ENCODE peak calls at places on chromosomes 12 and 14, in seven cellular contexts. One of them, this sample, is unnamed.

GRCh38 chr12:93323625-93324165 is 54.0 kb upstream of the NUDT4 start:
- DNase-seq in Kasumi-1: no peak
- DNase-seq in nephron progenitor cell: no peak
- DNase-seq in stimulated activated CD8-positive, alpha-beta memory T cell treated with anti-CD3 and anti-CD28 coated beads, Interleukin-12 subunit alpha, Interleukin-12 subunit beta, amount 100 ng/mL, for 1 hour: no peak
- DNase-seq in DMS53: no peak
- DNase-seq in skeletal muscle cell: peak; percentile 24
- DNase-seq in hippocampal formation: no peak
- DNase-seq in this sample: no peak

GRCh38 chr14:59213368-59214315 is 25.2 kb downstream of the DAAM1 start:
- DNase-seq in Kasumi-1: no peak
- DNase-seq in nephron progenitor cell: no peak
- DNase-seq in stimulated activated CD8-positive, alpha-beta memory T cell treated with anti-CD3 and anti-CD28 coated beads, Interleukin-12 subunit alpha, Interleukin-12 subunit beta, amount 100 ng/mL, for 1 hour: no peak
- DNase-seq in DMS53: peak; percentile 48
- DNase-seq in skeletal muscle cell: peak; percentile 33
- DNase-seq in hippocampal formation: no peak
- DNase-seq in this sample: no peak

GRCh38 chr14:58107947-58108552 is 44.0 kb downstream of the ARMH4 start:
- DNase-seq in Kasumi-1: peak; percentile 84
- DNase-seq in nephron progenitor cell: peak; percentile 15
- DNase-seq in stimulated activated CD8-positive, alpha-beta memory T cell treated with anti-CD3 and anti-CD28 coated beads, Interleukin-12 subunit alpha, Interleukin-12 subunit beta, amount 100 ng/mL, for 1 hour: no peak
- DNase-seq in DMS53: peak; percentile 81
- DNase-seq in skeletal muscle cell: no peak
- DNase-seq in hippocampal formation: peak; percentile 79
- DNase-seq in this sample: peak; percentile 64

GRCh38 chr12:130835011-130835410 is 4.0 kb downstream of the STX2 start:
- DNase-seq in Kasumi-1: peak; percentile 42
- DNase-seq in nephron progenitor cell: peak; percentile 42
- DNase-seq in stimulated activated CD8-positive, alpha-beta memory T cell treated with anti-CD3 and anti-CD28 coated beads, Interleukin-12 subunit alpha, Interleukin-12 subunit beta, amount 100 ng/mL, for 1 hour: no peak
- DNase-seq in DMS53: no peak
- DNase-seq in skeletal muscle cell: no peak
- DNase-seq in hippocampal formation: no peak
- DNase-seq in this sample: no peak

GRCh38 chr12:109915171-109916040 is 15.3 kb downstream of the TCHP start:
- DNase-seq in Kasumi-1: no peak
- DNase-seq in nephron progenitor cell: no peak
- DNase-seq in stimulated activated CD8-positive, alpha-beta memory T cell treated with anti-CD3 and anti-CD28 coated beads, Interleukin-12 subunit alpha, Interleukin-12 subunit beta, amount 100 ng/mL, for 1 hour: no peak
- DNase-seq in DMS53: no peak
- DNase-seq in skeletal muscle cell: no peak
- DNase-seq in hippocampal formation: no peak
- DNase-seq in this sample: no peak

GRCh38 chr12:132182206-132182710 is 38.0 kb downstream of the NOC4L start:
- DNase-seq in Kasumi-1: no peak
- DNase-seq in nephron progenitor cell: no peak
- DNase-seq in stimulated activated CD8-positive, alpha-beta memory T cell treated with anti-CD3 and anti-CD28 coated beads, Interleukin-12 subunit alpha, Interleukin-12 subunit beta, amount 100 ng/mL, for 1 hour: no peak
- DNase-seq in DMS53: no peak
- DNase-seq in skeletal muscle cell: no peak
- DNase-seq in hippocampal formation: no peak
- DNase-seq in this sample: no peak

GRCh38 chr14:76929927-76930326 is 98.6 kb downstream of the IRF2BPL start:
- DNase-seq in Kasumi-1: peak; percentile 98
- DNase-seq in nephron progenitor cell: no peak
- DNase-seq in stimulated activated CD8-positive, alpha-beta memory T cell treated with anti-CD3 and anti-CD28 coated beads, Interleukin-12 subunit alpha, Interleukin-12 subunit beta, amount 100 ng/mL, for 1 hour: peak; percentile 29
- DNase-seq in DMS53: peak; percentile 92
- DNase-seq in skeletal muscle cell: no peak
- DNase-seq in hippocampal formation: no peak
- DNase-seq in this sample: peak; percentile 68

GRCh38 chr12:77256924-77257323 is 191.6 kb upstream of the E2F7 start:
- DNase-seq in Kasumi-1: no peak
- DNase-seq in nephron progenitor cell: no peak
- DNase-seq in stimulated activated CD8-positive, alpha-beta memory T cell treated with anti-CD3 and anti-CD28 coated beads, Interleukin-12 subunit alpha, Interleukin-12 subunit beta, amount 100 ng/mL, for 1 hour: no peak
- DNase-seq in DMS53: no peak
- DNase-seq in skeletal muscle cell: no peak
- DNase-seq in hippocampal formation: no peak
- DNase-seq in this sample: no peak

GRCh38 chr14:63361790-63362189 is 43.1 kb upstream of the GPHB5 start:
- DNase-seq in Kasumi-1: peak; percentile 5
- DNase-seq in nephron progenitor cell: no peak
- DNase-seq in stimulated activated CD8-positive, alpha-beta memory T cell treated with anti-CD3 and anti-CD28 coated beads, Interleukin-12 subunit alpha, Interleukin-12 subunit beta, amount 100 ng/mL, for 1 hour: no peak
- DNase-seq in DMS53: peak; percentile 8
- DNase-seq in skeletal muscle cell: no peak
- DNase-seq in hippocampal formation: no peak
- DNase-seq in this sample: no peak

GRCh38 chr12:90244232-90244631 is 535.6 kb upstream of the ATP2B1 start:
- DNase-seq in Kasumi-1: no peak
- DNase-seq in nephron progenitor cell: no peak
- DNase-seq in stimulated activated CD8-positive, alpha-beta memory T cell treated with anti-CD3 and anti-CD28 coated beads, Interleukin-12 subunit alpha, Interleukin-12 subunit beta, amount 100 ng/mL, for 1 hour: no peak
- DNase-seq in DMS53: peak; percentile 68
- DNase-seq in skeletal muscle cell: no peak
- DNase-seq in hippocampal formation: no peak
- DNase-seq in this sample: no peak

GRCh38 chr12:91052021-91052420 is 5.8 kb downstream of the KERA start:
- DNase-seq in Kasumi-1: no peak
- DNase-seq in nephron progenitor cell: no peak
- DNase-seq in stimulated activated CD8-positive, alpha-beta memory T cell treated with anti-CD3 and anti-CD28 coated beads, Interleukin-12 subunit alpha, Interleukin-12 subunit beta, amount 100 ng/mL, for 1 hour: no peak
- DNase-seq in DMS53: no peak
- DNase-seq in skeletal muscle cell: no peak
- DNase-seq in hippocampal formation: no peak
- DNase-seq in this sample: no peak

GRCh38 chr12:6336079-6336858 is 5.6 kb downstream of the TNFRSF1A start:
- DNase-seq in Kasumi-1: peak; percentile 83
- DNase-seq in nephron progenitor cell: peak; percentile 86
- DNase-seq in stimulated activated CD8-positive, alpha-beta memory T cell treated with anti-CD3 and anti-CD28 coated beads, Interleukin-12 subunit alpha, Interleukin-12 subunit beta, amount 100 ng/mL, for 1 hour: no peak
- DNase-seq in DMS53: peak; percentile 100
- DNase-seq in skeletal muscle cell: peak; percentile 100
- DNase-seq in hippocampal formation: peak; percentile 53
- DNase-seq in this sample: peak; percentile 92

GRCh38 chr12:113242018-113242418 is 20.8 kb downstream of the TPCN1 start:
- DNase-seq in Kasumi-1: no peak
- DNase-seq in nephron progenitor cell: no peak
- DNase-seq in stimulated activated CD8-positive, alpha-beta memory T cell treated with anti-CD3 and anti-CD28 coated beads, Interleukin-12 subunit alpha, Interleukin-12 subunit beta, amount 100 ng/mL, for 1 hour: no peak
- DNase-seq in DMS53: peak; percentile 93
- DNase-seq in skeletal muscle cell: peak; percentile 41
- DNase-seq in hippocampal formation: no peak
- DNase-seq in this sample: no peak

GRCh38 chr14:24315807-24316596 is 4.7 kb downstream of the LTB4R start:
- DNase-seq in Kasumi-1: no peak
- DNase-seq in nephron progenitor cell: no peak
- DNase-seq in stimulated activated CD8-positive, alpha-beta memory T cell treated with anti-CD3 and anti-CD28 coated beads, Interleukin-12 subunit alpha, Interleukin-12 subunit beta, amount 100 ng/mL, for 1 hour: no peak
- DNase-seq in DMS53: peak; percentile 60
- DNase-seq in skeletal muscle cell: no peak
- DNase-seq in hippocampal formation: no peak
- DNase-seq in this sample: peak; percentile 48

GRCh38 chr14:104878582-104878981 is 13.5 kb downstream of the CEP170B start:
- DNase-seq in Kasumi-1: no peak
- DNase-seq in nephron progenitor cell: peak; percentile 23
- DNase-seq in stimulated activated CD8-positive, alpha-beta memory T cell treated with anti-CD3 and anti-CD28 coated beads, Interleukin-12 subunit alpha, Interleukin-12 subunit beta, amount 100 ng/mL, for 1 hour: no peak
- DNase-seq in DMS53: peak; percentile 76
- DNase-seq in skeletal muscle cell: no peak
- DNase-seq in hippocampal formation: no peak
- DNase-seq in this sample: no peak

GRCh38 chr12:102950107-102950949 is 7.1 kb upstream of the ASCL1 start:
- DNase-seq in Kasumi-1: no peak
- DNase-seq in nephron progenitor cell: peak; percentile 71
- DNase-seq in stimulated activated CD8-positive, alpha-beta memory T cell treated with anti-CD3 and anti-CD28 coated beads, Interleukin-12 subunit alpha, Interleukin-12 subunit beta, amount 100 ng/mL, for 1 hour: no peak
- DNase-seq in DMS53: peak; percentile 97
- DNase-seq in skeletal muscle cell: no peak
- DNase-seq in hippocampal formation: no peak
- DNase-seq in this sample: peak; percentile 78

GRCh38 chr12:52338241-52338960 is 17.2 kb upstream of the KRT83 start:
- DNase-seq in Kasumi-1: no peak
- DNase-seq in nephron progenitor cell: no peak
- DNase-seq in stimulated activated CD8-positive, alpha-beta memory T cell treated with anti-CD3 and anti-CD28 coated beads, Interleukin-12 subunit alpha, Interleukin-12 subunit beta, amount 100 ng/mL, for 1 hour: no peak
- DNase-seq in DMS53: no peak
- DNase-seq in skeletal muscle cell: no peak
- DNase-seq in hippocampal formation: no peak
- DNase-seq in this sample: no peak

GRCh38 chr14:99435327-99435726 is 45.3 kb downstream of the SETD3 start:
- DNase-seq in Kasumi-1: no peak
- DNase-seq in nephron progenitor cell: no peak
- DNase-seq in stimulated activated CD8-positive, alpha-beta memory T cell treated with anti-CD3 and anti-CD28 coated beads, Interleukin-12 subunit alpha, Interleukin-12 subunit beta, amount 100 ng/mL, for 1 hour: no peak
- DNase-seq in DMS53: peak; percentile 8
- DNase-seq in skeletal muscle cell: no peak
- DNase-seq in hippocampal formation: no peak
- DNase-seq in this sample: no peak

GRCh38 chr14:90897022-90897421 is 80.8 kb upstream of the TTC7B start:
- DNase-seq in Kasumi-1: no peak
- DNase-seq in nephron progenitor cell: no peak
- DNase-seq in stimulated activated CD8-positive, alpha-beta memory T cell treated with anti-CD3 and anti-CD28 coated beads, Interleukin-12 subunit alpha, Interleukin-12 subunit beta, amount 100 ng/mL, for 1 hour: no peak
- DNase-seq in DMS53: no peak
- DNase-seq in skeletal muscle cell: no peak
- DNase-seq in hippocampal formation: no peak
- DNase-seq in this sample: no peak

GRCh38 chr12:94670075-94670474 is 19.7 kb upstream of the TMCC3 start:
- DNase-seq in Kasumi-1: no peak
- DNase-seq in nephron progenitor cell: no peak
- DNase-seq in stimulated activated CD8-positive, alpha-beta memory T cell treated with anti-CD3 and anti-CD28 coated beads, Interleukin-12 subunit alpha, Interleukin-12 subunit beta, amount 100 ng/mL, for 1 hour: no peak
- DNase-seq in DMS53: peak; percentile 87
- DNase-seq in skeletal muscle cell: no peak
- DNase-seq in hippocampal formation: no peak
- DNase-seq in this sample: no peak

This sample was measured in testis.